ENCODE peak calls at places on chromosome 3, in five cellular contexts. S, G, Q, M and K are unnamed samples.

GRCh38 chr3:195876297-195877031 is 31.9 kb downstream of the TNK2 start:
- DNase-seq in S (no peak), M (no peak), G (peak; percentile 46), Q (no peak), K (no peak)

GRCh38 chr3:69085543-69086132 is 901 bp downstream of the ARL6IP5 start:
- DNase-seq in S (no peak), G (no peak), Q (no peak), M (no peak), K (no peak)

GRCh38 chr3:154786724-154787123 is 293.4 kb upstream of the MME start:
- DNase-seq in Q (no peak), M (no peak), G (no peak), S (no peak), K (no peak)

GRCh38 chr3:184820525-184820924 is 8.6 kb downstream of the VPS8 start:
- DNase-seq in Q (no peak), G (no peak), M (no peak), S (no peak), K (no peak)

GRCh38 chr3:184500344-184500923 is 61.2 kb upstream of the EPHB3 start:
- DNase-seq in G (no peak), Q (no peak), S (no peak), M (no peak), K (no peak)

GRCh38 chr3:73409405-73409804 is 215.3 kb downstream of the PDZRN3 start:
- DNase-seq in G (no peak), M (no peak), Q (no peak), S (no peak), K (no peak)

GRCh38 chr3:22887664-22888291 is 315.3 kb upstream of the UBE2E2 start:
- DNase-seq in M (peak; percentile 13), S (no peak), Q (no peak), G (peak; percentile 8), K (no peak)

GRCh38 chr3:124282751-124283643 is 291.1 kb upstream of the ROPN1 start:
- DNase-seq in S (no peak), M (no peak), G (no peak), Q (no peak), K (no peak)

GRCh38 chr3:71254251-71254650 is 329.3 kb downstream of the FOXP1 start:
- DNase-seq in M (no peak), Q (no peak), G (no peak), S (no peak), K (no peak)

GRCh38 chr3:171862993-171863521 is 19.9 kb downstream of the TMEM212 start:
- DNase-seq in S (no peak), Q (no peak), G (no peak), M (no peak), K (no peak)

GRCh38 chr3:124504332-124505059 is 225.8 kb upstream of the UMPS start:
- DNase-seq in G (no peak), S (no peak), Q (no peak), M (no peak), K (no peak)

GRCh38 chr3:41653575-41654239 is 308.2 kb downstream of the ULK4 start:
- DNase-seq in G (peak; percentile 6), M (no peak), Q (no peak), S (no peak), K (no peak)

GRCh38 chr3:12058408-12058807 is 54.2 kb downstream of the SYN2 start:
- DNase-seq in S (no peak), Q (no peak), M (no peak), G (no peak), K (no peak)